ENCODE peak calls at places on chromosomes 3 and 15, in four cellular contexts. One of them, this sample, is unnamed.

GRCh38 chr3:2657971-2658370 is 452.2 kb downstream of the IL5RA start:
- DNase-seq in A549: no peak
- DNase-seq in adrenal gland: no peak
- DNase-seq in heart left ventricle: no peak
- DNase-seq in this sample: no peak

GRCh38 chr3:44026224-44026865 is 215.3 kb upstream of the TOPAZ1 start:
- DNase-seq in A549: no peak
- DNase-seq in adrenal gland: no peak
- DNase-seq in heart left ventricle: no peak
- DNase-seq in this sample: no peak

GRCh38 chr15:61367953-61368352 is 138.9 kb upstream of the RORA start:
- DNase-seq in A549: peak; percentile 17
- DNase-seq in adrenal gland: no peak
- DNase-seq in heart left ventricle: no peak
- DNase-seq in this sample: no peak

GRCh38 chr3:194439915-194440550 is 41.0 kb upstream of the GP5 start:
- DNase-seq in A549: no peak
- DNase-seq in adrenal gland: no peak
- DNase-seq in heart left ventricle: no peak
- DNase-seq in this sample: no peak

GRCh38 chr3:5013021-5013906 is 34.0 kb downstream of the BHLHE40 start:
- DNase-seq in A549: peak; percentile 95
- DNase-seq in adrenal gland: no peak
- DNase-seq in heart left ventricle: peak; percentile 70
- DNase-seq in this sample: no peak

GRCh38 chr3:48268381-48268935 is 27.6 kb downstream of the ZNF589 start:
- DNase-seq in A549: no peak
- DNase-seq in adrenal gland: no peak
- DNase-seq in heart left ventricle: no peak
- DNase-seq in this sample: no peak

GRCh38 chr3:70829101-70829500 is 516.7 kb upstream of the MDFIC2 start:
- DNase-seq in A549: peak; percentile 9
- DNase-seq in adrenal gland: no peak
- DNase-seq in heart left ventricle: peak; percentile 53
- DNase-seq in this sample: no peak

GRCh38 chr3:52313774-52314188 is 2.3 kb upstream of the DNAH1 start:
- DNase-seq in A549: peak; percentile 33
- DNase-seq in adrenal gland: peak; percentile 64
- DNase-seq in heart left ventricle: peak; percentile 50
- DNase-seq in this sample: no peak

GRCh38 chr3:190840146-190840545 is 22.3 kb downstream of the GMNC start:
- DNase-seq in A549: no peak
- DNase-seq in adrenal gland: no peak
- DNase-seq in heart left ventricle: no peak
- DNase-seq in this sample: no peak

GRCh38 chr15:59885832-59886231 is 118.3 kb upstream of the FOXB1 start:
- DNase-seq in A549: no peak
- DNase-seq in adrenal gland: no peak
- DNase-seq in heart left ventricle: no peak
- DNase-seq in this sample: no peak

GRCh38 chr3:183576487-183577107 is 21.1 kb upstream of the KLHL6 start:
- DNase-seq in A549: no peak
- DNase-seq in adrenal gland: no peak
- DNase-seq in heart left ventricle: no peak
- DNase-seq in this sample: no peak

GRCh38 chr3:164687211-164687610 is 391.1 kb downstream of the SI start:
- DNase-seq in A549: no peak
- DNase-seq in adrenal gland: no peak
- DNase-seq in heart left ventricle: no peak
- DNase-seq in this sample: no peak

GRCh38 chr15:51874751-51875644 is 45.5 kb downstream of the TMOD3 start:
- DNase-seq in A549: peak; percentile 98
- DNase-seq in adrenal gland: no peak
- DNase-seq in heart left ventricle: no peak
- DNase-seq in this sample: no peak

GRCh38 chr3:190265795-190266194 is 56.5 kb downstream of the CLDN1 start:
- DNase-seq in A549: no peak
- DNase-seq in adrenal gland: no peak
- DNase-seq in heart left ventricle: no peak
- DNase-seq in this sample: no peak

GRCh38 chr15:93088200-93088980 is 621 bp downstream of the RGMA start:
- DNase-seq in A549: peak; percentile 31
- DNase-seq in adrenal gland: no peak
- DNase-seq in heart left ventricle: peak; percentile 41
- DNase-seq in this sample: peak; percentile 83

GRCh38 chr15:81111510-81112375 is 22.3 kb upstream of the CFAP161 start:
- DNase-seq in A549: no peak
- DNase-seq in adrenal gland: no peak
- DNase-seq in heart left ventricle: no peak
- DNase-seq in this sample: no peak

GRCh38 chr3:112074006-112074405 is 12.2 kb upstream of the C3orf52 start:
- DNase-seq in A549: no peak
- DNase-seq in adrenal gland: no peak
- DNase-seq in heart left ventricle: no peak
- DNase-seq in this sample: no peak

GRCh38 chr3:57228734-57229505 is 1.4 kb downstream of the APPL1 start:
- DNase-seq in A549: peak; percentile 2
- DNase-seq in adrenal gland: peak; percentile 22
- DNase-seq in heart left ventricle: no peak
- DNase-seq in this sample: no peak

GRCh38 chr15:33279613-33280205 is 31.1 kb upstream of the RYR3 start:
- DNase-seq in A549: peak; percentile 63
- DNase-seq in adrenal gland: no peak
- DNase-seq in heart left ventricle: no peak
- DNase-seq in this sample: no peak

GRCh38 chr3:194675081-194675640 is 3.2 kb upstream of the LSG1 start:
- DNase-seq in A549: no peak
- DNase-seq in adrenal gland: no peak
- DNase-seq in heart left ventricle: no peak
- DNase-seq in this sample: no peak

GRCh38 chr3:104952587-104952986 is 414.1 kb upstream of the ALCAM start:
- DNase-seq in A549: peak; percentile 78
- DNase-seq in adrenal gland: no peak
- DNase-seq in heart left ventricle: no peak
- DNase-seq in this sample: no peak

GRCh38 chr15:96270581-96271172 is 59.8 kb upstream of the NR2F2 start:
- DNase-seq in A549: peak; percentile 42
- DNase-seq in adrenal gland: no peak
- DNase-seq in heart left ventricle: no peak
- DNase-seq in this sample: no peak

GRCh38 chr15:89330119-89330518 is 4.5 kb downstream of the POLG start:
- DNase-seq in A549: no peak
- DNase-seq in adrenal gland: no peak
- DNase-seq in heart left ventricle: no peak
- DNase-seq in this sample: no peak

GRCh38 chr3:76310059-76310458 is 524.7 kb upstream of the ZNF717 start:
- DNase-seq in A549: no peak
- DNase-seq in adrenal gland: no peak
- DNase-seq in heart left ventricle: no peak
- DNase-seq in this sample: no peak

GRCh38 chr3:58008140-58009025 is at the start of gene FLNB:
- DNase-seq in A549: peak; percentile 79
- DNase-seq in adrenal gland: peak; percentile 72
- DNase-seq in heart left ventricle: peak; percentile 67
- DNase-seq in this sample: peak; percentile 76

GRCh38 chr15:35519536-35520149 is 26.3 kb downstream of the DPH6 start:
- DNase-seq in A549: peak; percentile 32
- DNase-seq in adrenal gland: no peak
- DNase-seq in heart left ventricle: no peak
- DNase-seq in this sample: no peak

GRCh38 chr15:88604972-88605506 is 16.1 kb upstream of the AEN start:
- DNase-seq in A549: no peak
- DNase-seq in adrenal gland: no peak
- DNase-seq in heart left ventricle: no peak
- DNase-seq in this sample: no peak

GRCh38 chr3:63130625-63131024 is 147.5 kb upstream of the SYNPR start:
- DNase-seq in A549: no peak
- DNase-seq in adrenal gland: no peak
- DNase-seq in heart left ventricle: no peak
- DNase-seq in this sample: no peak

GRCh38 chr15:56760186-56760585 is 26.9 kb upstream of the ZNF280D start:
- DNase-seq in A549: no peak
- DNase-seq in adrenal gland: no peak
- DNase-seq in heart left ventricle: no peak
- DNase-seq in this sample: no peak

GRCh38 chr3:141368062-141368924 is at the start of gene ZBTB38:
- DNase-seq in A549: peak; percentile 98
- DNase-seq in adrenal gland: peak; percentile 96
- DNase-seq in heart left ventricle: peak; percentile 98
- DNase-seq in this sample: peak; percentile 93

GRCh38 chr15:35481992-35482391 is 64.0 kb downstream of the DPH6 start:
- DNase-seq in A549: peak; percentile 76
- DNase-seq in adrenal gland: peak; percentile 22
- DNase-seq in heart left ventricle: no peak
- DNase-seq in this sample: no peak

GRCh38 chr3:16338124-16338523 is 73.1 kb downstream of the OXNAD1 start:
- DNase-seq in A549: no peak
- DNase-seq in adrenal gland: peak; percentile 18
- DNase-seq in heart left ventricle: no peak
- DNase-seq in this sample: no peak

GRCh38 chr3:197241173-197241572 is 57.2 kb downstream of the DLG1 start:
- DNase-seq in A549: no peak
- DNase-seq in adrenal gland: no peak
- DNase-seq in heart left ventricle: no peak
- DNase-seq in this sample: no peak

GRCh38 chr3:197248341-197248740 is 50.1 kb downstream of the DLG1 start:
- DNase-seq in A549: peak; percentile 13
- DNase-seq in adrenal gland: no peak
- DNase-seq in heart left ventricle: no peak
- DNase-seq in this sample: no peak

GRCh38 chr3:197249542-197249941 is 48.9 kb downstream of the DLG1 start:
- DNase-seq in A549: no peak
- DNase-seq in adrenal gland: no peak
- DNase-seq in heart left ventricle: no peak
- DNase-seq in this sample: no peak

GRCh38 chr3:197242784-197243432 is 55.5 kb downstream of the DLG1 start:
- DNase-seq in A549: peak; percentile 4
- DNase-seq in adrenal gland: no peak
- DNase-seq in heart left ventricle: no peak
- DNase-seq in this sample: no peak

GRCh38 chr3:197244751-197245150 is 53.7 kb downstream of the DLG1 start:
- DNase-seq in A549: no peak
- DNase-seq in adrenal gland: no peak
- DNase-seq in heart left ventricle: no peak
- DNase-seq in this sample: no peak
- H3K9me3 ChIP-seq in A549: peaks cover 45% of the 10 kb centered on the region
- H3K9me3 ChIP-seq in adrenal gland: peaks cover 24% of the 10 kb centered on the region
- H3K9me3 ChIP-seq in heart left ventricle: no peaks in the 10 kb centered on the region
- H3K9me3 ChIP-seq in this sample: peaks cover 37% of the 10 kb centered on the region

DNA sequence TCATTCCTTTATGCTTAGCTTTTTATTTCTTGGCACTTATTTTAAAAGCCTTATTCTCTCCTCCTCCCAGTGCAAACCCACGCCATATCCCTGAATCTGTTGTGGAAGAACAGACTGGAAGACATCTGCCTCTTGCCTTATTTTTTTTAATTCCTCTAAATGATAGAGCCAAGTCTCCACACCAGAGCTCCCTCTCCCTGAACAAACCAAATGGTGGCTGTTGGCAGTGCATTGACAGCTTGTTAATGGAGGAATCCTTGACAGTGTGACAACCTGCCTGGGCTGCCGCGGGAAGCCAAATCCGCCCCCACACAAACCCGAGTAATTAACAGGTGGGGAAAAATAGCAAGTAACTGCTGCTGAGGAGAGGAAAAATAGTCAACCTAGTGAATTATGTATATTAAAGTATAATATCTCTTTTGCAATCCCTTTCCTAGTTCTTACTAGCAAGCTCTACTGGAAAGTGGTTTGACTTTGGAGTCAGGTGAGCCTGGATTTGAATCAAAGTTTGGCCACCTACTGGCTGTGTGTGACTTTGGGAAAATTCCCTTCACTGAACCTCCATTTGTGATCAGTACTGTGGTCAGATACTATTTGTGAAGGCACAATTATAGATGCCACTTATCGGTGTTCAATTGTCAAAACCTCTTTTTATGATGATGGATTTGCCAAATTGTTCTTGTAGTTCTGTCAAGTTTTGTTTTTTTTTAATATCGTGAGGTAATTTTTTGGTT is 589.6 kb downstream of the PDCD6IP start:
- DNase-seq in A549: no peak
- DNase-seq in adrenal gland: no peak
- DNase-seq in heart left ventricle: no peak
- DNase-seq in this sample: no peak
- TF ChIP-seq CTCF in A549: no peak
- TF ChIP-seq CTCF in adrenal gland: no peak
- TF ChIP-seq CTCF in heart left ventricle: no peak
- TF ChIP-seq CTCF in this sample: no peak

GRCh38 chr3:21226086-21226485 is 524.9 kb downstream of the ZNF385D start:
- DNase-seq in A549: no peak
- DNase-seq in adrenal gland: no peak
- DNase-seq in heart left ventricle: peak; percentile 45
- DNase-seq in this sample: no peak
- H3K9me3 ChIP-seq in A549: no peaks in the 10 kb centered on the region
- H3K9me3 ChIP-seq in adrenal gland: no peaks in the 10 kb centered on the region
- H3K9me3 ChIP-seq in heart left ventricle: no peaks in the 10 kb centered on the region
- H3K9me3 ChIP-seq in this sample: no peaks in the 10 kb centered on the region

DNA sequence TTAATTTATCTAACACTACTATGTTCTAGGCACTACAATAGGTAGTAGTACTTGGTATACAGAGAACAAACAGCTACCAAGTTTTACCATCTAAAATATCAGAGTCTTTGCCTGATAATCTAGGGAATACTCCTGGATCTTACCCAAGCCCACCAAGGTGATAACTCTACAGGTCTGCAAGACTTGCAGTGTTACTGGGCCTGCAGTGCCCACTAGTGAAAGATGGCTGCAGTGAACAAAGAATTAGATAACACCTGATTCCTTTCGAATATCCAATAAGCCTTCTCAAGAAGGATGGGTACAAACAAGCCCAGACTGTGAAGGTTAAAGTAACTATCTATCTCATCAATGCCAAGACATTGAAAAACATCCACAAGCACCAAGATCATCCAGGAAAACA is 317.0 kb upstream of the DCBLD2 start:
- DNase-seq in A549: no peak
- DNase-seq in adrenal gland: no peak
- DNase-seq in heart left ventricle: no peak
- DNase-seq in this sample: no peak
- TF ChIP-seq CTCF in A549: no peak
- TF ChIP-seq CTCF in adrenal gland: no peak
- TF ChIP-seq CTCF in heart left ventricle: no peak
- TF ChIP-seq CTCF in this sample: no peak

DNA sequence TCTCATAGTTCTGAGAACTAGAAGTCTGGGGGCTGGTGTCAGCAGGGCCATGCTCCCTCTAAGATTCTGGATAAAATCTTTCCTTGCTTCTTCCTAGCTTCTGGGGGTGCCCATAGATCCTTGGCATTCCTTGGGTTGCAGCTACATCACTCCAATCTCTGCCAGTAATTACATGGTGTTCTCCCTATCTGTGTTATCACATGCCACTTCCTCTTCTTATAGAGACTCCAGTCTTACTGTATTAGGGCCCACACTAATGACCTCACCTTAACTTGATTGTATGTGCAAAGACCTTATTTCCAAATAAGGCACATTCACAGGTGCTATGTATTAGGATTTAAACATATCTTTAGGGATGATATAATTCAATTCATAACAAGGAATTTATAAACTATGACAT is 618.5 kb downstream of the FGF12 start:
- DNase-seq in A549: no peak
- DNase-seq in adrenal gland: no peak
- DNase-seq in heart left ventricle: no peak
- DNase-seq in this sample: no peak
- H3K9me3 ChIP-seq in A549: no peaks in the 10 kb centered on the region
- H3K9me3 ChIP-seq in adrenal gland: no peaks in the 10 kb centered on the region
- H3K9me3 ChIP-seq in heart left ventricle: no peaks in the 10 kb centered on the region
- H3K9me3 ChIP-seq in this sample: no peaks in the 10 kb centered on the region